ENCODE peak calls at places on chromosome 2, in five cellular contexts. U, S, G, Z and R are unnamed samples.
A peak's percentile ranks its signal among the peaks of the same experiment; 100 is the strongest.

GRCh38 chr2:25116956-25117355 is 51.4 kb downstream of the POMC start:
- DNase-seq in U (no peak), S (no peak), G (peak; percentile 49), Z (no peak), R (no peak)

GRCh38 chr2:225454412-225454811 is 54.9 kb downstream of the NYAP2 start:
- DNase-seq in U (no peak), S (no peak), G (no peak), Z (no peak), R (no peak)

GRCh38 chr2:74917702-74918619 is 40.5 kb upstream of the POLE4 start:
- DNase-seq in U (no peak), S (no peak), G (no peak), Z (no peak), R (no peak)

GRCh38 chr2:240298803-240299709 is 136.4 kb upstream of the GPC1 start:
- DNase-seq in U (no peak), S (no peak), G (peak; percentile 55), Z (no peak), R (no peak)

GRCh38 chr2:105641389-105641811 is 103.3 kb upstream of the NCK2 start:
- DNase-seq in U (peak; percentile 35), S (no peak), G (no peak), Z (no peak), R (no peak)

GRCh38 chr2:149094217-149095015 is 55.9 kb downstream of the LYPD6B start:
- DNase-seq in U (no peak), S (no peak), G (no peak), Z (no peak), R (no peak)

GRCh38 chr2:241638063-241638660 is 669 bp downstream of the ATG4B start:
- DNase-seq in U (no peak), S (no peak), G (no peak), Z (no peak), R (no peak)

GRCh38 chr2:217824223-217824622 is 178.6 kb downstream of the TNS1 start:
- DNase-seq in U (no peak), S (no peak), G (no peak), Z (no peak), R (no peak)

GRCh38 chr2:99597616-99598015 is 107.8 kb upstream of the REV1 start:
- DNase-seq in U (no peak), S (no peak), G (no peak), Z (no peak), R (no peak)

GRCh38 chr2:177758591-177759371 is 313.8 kb downstream of the PDE11A start:
- DNase-seq in U (peak; percentile 57), S (peak; percentile 12), G (no peak), Z (peak; percentile 41), R (no peak)

GRCh38 chr2:217978536-217979150 is 24.2 kb downstream of the TNS1 start:
- DNase-seq in U (no peak), S (no peak), G (peak; percentile 80), Z (no peak), R (no peak)

GRCh38 chr2:133768261-133769021 is 200.2 kb upstream of the NCKAP5 start:
- DNase-seq in U (no peak), S (no peak), G (no peak), Z (no peak), R (no peak)

GRCh38 chr2:153519260-153519875 is 40.8 kb upstream of the RPRM start:
- DNase-seq in U (peak; percentile 66), S (peak; percentile 36), G (peak; percentile 80), Z (peak; percentile 55), R (peak; percentile 58)

GRCh38 chr2:162887902-162888301 is 49.3 kb upstream of the KCNH7 start:
- DNase-seq in U (no peak), S (no peak), G (no peak), Z (no peak), R (no peak)
- H3K27ac ChIP-seq in U (no peak overlapping the region), S (no peak overlapping the region), G (no peak overlapping the region), Z (no peak overlapping the region), R (no peak overlapping the region)

GRCh38 chr2:108570416-108570815 is 36.1 kb downstream of the LIMS1 start:
- DNase-seq in U (no peak), S (no peak), G (no peak), Z (no peak), R (no peak)
- H3K27ac ChIP-seq in U (no peak overlapping the region), S (peak overlapping the region; percentile 46), G (no peak overlapping the region), Z (no peak overlapping the region), R (peak overlapping the region; percentile 15)

DNA sequence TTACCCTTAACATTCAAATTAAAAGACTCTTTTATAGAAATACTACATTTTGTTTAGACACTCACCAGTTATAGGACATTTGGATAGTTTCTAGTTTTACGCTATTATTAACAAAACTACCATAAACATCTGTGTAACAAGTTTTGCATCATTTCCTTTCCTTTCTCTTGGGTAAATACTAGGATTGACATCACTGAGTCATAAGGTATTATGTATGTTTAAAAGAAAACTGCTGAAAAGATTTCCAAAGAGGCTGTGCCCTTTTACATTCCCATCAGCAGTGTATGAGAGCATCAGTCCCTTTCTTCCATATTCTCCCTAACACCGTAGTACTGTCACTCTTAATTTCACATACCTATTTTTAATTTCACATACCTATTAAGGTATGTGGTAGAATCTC is 130.6 kb downstream of the USP34 start:
- DNase-seq in U (no peak), S (no peak), G (no peak), Z (no peak), R (no peak)
- H3K27ac ChIP-seq in U (no peak overlapping the region), S (no peak overlapping the region), G (no peak overlapping the region), Z (no peak overlapping the region), R (no peak overlapping the region)

DNA sequence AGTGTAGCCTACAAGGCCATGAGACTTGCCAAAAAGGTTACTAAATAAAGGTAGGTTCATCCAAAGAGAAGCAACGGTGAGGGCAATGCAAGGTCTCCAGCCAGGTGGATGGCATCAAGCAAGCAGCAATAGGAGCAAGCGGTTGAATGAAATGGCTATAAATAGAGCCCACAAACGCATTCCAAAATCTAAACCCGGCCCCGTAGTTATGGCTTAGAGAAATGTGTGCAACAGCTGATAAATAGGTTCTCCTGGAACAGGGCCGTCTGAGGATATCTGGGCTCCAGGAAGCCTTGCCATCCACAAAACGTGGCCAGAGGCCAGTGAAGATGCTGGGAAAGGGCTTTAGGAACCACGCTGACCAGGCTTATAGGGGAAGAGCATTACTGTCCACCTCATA is 146.1 kb upstream of the PID1 start:
- DNase-seq in U (no peak), S (no peak), G (no peak), Z (no peak), R (no peak)
- H3K27ac ChIP-seq in U (peak overlapping the region; percentile 57), S (no peak overlapping the region), G (peak overlapping the region; percentile 88), Z (no peak overlapping the region), R (no peak overlapping the region)

DNA sequence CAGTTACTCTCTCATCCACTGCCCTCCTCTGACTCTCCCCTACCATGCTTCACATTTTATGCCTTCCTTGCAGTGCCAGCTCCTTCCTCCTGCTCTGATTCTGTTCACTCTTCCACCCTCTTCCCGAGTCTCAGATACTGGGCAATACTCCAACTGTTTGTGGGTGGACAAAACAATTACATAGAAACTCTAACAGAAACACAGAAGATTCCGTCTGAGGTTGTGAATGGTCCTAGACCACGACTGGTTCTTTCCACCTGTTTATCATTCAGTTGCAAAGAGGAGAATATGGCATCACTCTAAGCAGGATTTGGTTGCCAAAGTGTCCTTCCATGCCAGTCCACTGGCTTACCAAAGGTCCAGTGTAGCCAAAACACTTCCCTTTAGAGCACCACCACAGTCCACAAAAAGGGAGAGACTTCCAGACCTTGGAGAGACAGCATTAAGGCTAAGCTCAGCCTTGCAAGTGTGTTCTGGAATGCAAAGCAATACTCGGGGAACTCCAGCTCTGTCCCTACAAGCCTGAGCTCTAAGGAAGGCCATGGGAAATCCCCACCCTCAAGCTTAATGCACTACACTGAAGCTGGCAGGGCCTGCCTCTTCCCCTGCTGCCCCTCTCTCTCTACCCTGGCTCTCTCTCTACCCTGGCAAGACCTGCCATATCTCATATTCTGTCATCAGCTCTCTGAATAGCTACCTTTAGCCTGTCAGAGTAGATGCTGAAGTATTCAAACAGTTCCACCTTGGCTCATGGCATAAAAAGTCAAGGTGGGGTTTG is 33.6 kb upstream of the RND3 start:
- DNase-seq in U (no peak), S (no peak), G (no peak), Z (no peak), R (no peak)
- H3K27ac ChIP-seq in U (no peak overlapping the region), S (no peak overlapping the region), G (no peak overlapping the region), Z (no peak overlapping the region), R (no peak overlapping the region)